ENCODE peak calls at places on chromosomes 16 and 17, in nine cellular contexts. T is dorsolateral prefrontal cortex; Y is cardiac muscle cell; C is CD8-positive, alpha-beta T cell; J is stomach; D is AG04449; I is hepatocyte; M is esophagus squamous epithelium; F is BE2C. B is an unnamed sample.

GRCh38 chr17:17515921-17516295 is 19.7 kb upstream of the RASD1 start:
- DNase-seq in Y (peak), F (no peak), T (no peak), J (no peak), C (no peak), D (peak), I (no peak), M (no peak), B (no peak)

GRCh38 chr17:9658593-9659211 is 13.4 kb downstream of the USP43 start:
- DNase-seq in F (no peak), C (no peak), Y (peak), M (no peak), I (peak), T (no peak), D (no peak), J (no peak), B (no peak)

GRCh38 chr16:22683258-22683657 is 130.7 kb upstream of the HS3ST2 start:
- DNase-seq in D (no peak), M (no peak), J (no peak), Y (no peak), T (no peak), F (no peak), I (no peak), C (no peak), B (no peak)

GRCh38 chr17:69447726-69448125 is 33.2 kb downstream of the MAP2K6 start:
- DNase-seq in Y (no peak), F (no peak), I (no peak), D (no peak), T (no peak), C (no peak), J (no peak), M (no peak), B (no peak)

GRCh38 chr16:66152841-66153525 is 213.5 kb upstream of the CDH5 start:
- DNase-seq in F (no peak), Y (peak), C (no peak), I (no peak), M (no peak), T (no peak), J (no peak), D (peak), B (peak)

GRCh38 chr17:45299311-45299710 is 17.5 kb downstream of the MAP3K14 start:
- DNase-seq in T (no peak), Y (no peak), J (no peak), C (no peak), I (peak), D (no peak), M (no peak), F (peak), B (peak)

GRCh38 chr17:75010683-75011406 is 1.6 kb upstream of the MRPL58 start:
- DNase-seq in Y (peak), J (peak), M (no peak), C (no peak), D (no peak), T (peak), F (peak), I (peak), B (no peak)

GRCh38 chr16:49749816-49750215 is 106.1 kb downstream of the ZNF423 start:
- DNase-seq in J (no peak), C (no peak), Y (no peak), D (no peak), T (no peak), F (no peak), M (no peak), I (no peak), B (no peak)

GRCh38 chr16:89841275-89841674 is 13.0 kb downstream of the SPIRE2 start:
- DNase-seq in Y (no peak), M (no peak), F (no peak), D (no peak), J (no peak), T (no peak), C (peak), I (no peak), B (peak)

GRCh38 chr17:34166394-34166793 is 88.7 kb upstream of the CCL2 start:
- DNase-seq in F (no peak), J (no peak), I (no peak), Y (no peak), M (no peak), D (no peak), C (no peak), T (no peak), B (no peak)

GRCh38 chr16:57528499-57529323 is 7.7 kb downstream of the CCDC102A start:
- DNase-seq in C (no peak), M (no peak), D (no peak), J (peak), F (peak), Y (no peak), I (peak), T (peak), B (no peak)

GRCh38 chr16:87046235-87046634 is 271.0 kb downstream of the C16orf95 start:
- DNase-seq in Y (no peak), C (no peak), T (no peak), D (no peak), J (no peak), M (no peak), F (no peak), I (no peak), B (no peak)

GRCh38 chr17:38750044-38750311 is 1.8 kb upstream of the PCGF2 start:
- DNase-seq in J (no peak), F (no peak), C (no peak), I (no peak), Y (no peak), D (no peak), T (no peak), M (no peak), B (no peak)

GRCh38 chr17:79713391-79713790 is 17.4 kb upstream of the ENPP7 start:
- DNase-seq in F (no peak), T (no peak), Y (no peak), D (no peak), C (no peak), M (no peak), J (no peak), I (no peak), B (no peak)

GRCh38 chr16:55835578-55835977 is 2.7 kb upstream of the CES1 start:
- DNase-seq in J (no peak), D (no peak), M (no peak), T (no peak), I (peak), F (peak), Y (peak), C (no peak), B (no peak)

GRCh38 chr17:78142113-78142861 is 3.9 kb upstream of the C17orf99 start:
- DNase-seq in F (no peak), J (peak), T (no peak), D (no peak), Y (no peak), C (no peak), M (no peak), I (peak), B (no peak)

GRCh38 chr17:78144736-78145641 is 1.2 kb upstream of the C17orf99 start:
- DNase-seq in F (peak), M (no peak), C (no peak), T (peak), I (no peak), J (peak), Y (peak), D (no peak), B (no peak)

GRCh38 chr17:78146471-78146869 is 285 bp downstream of the C17orf99 start:
- DNase-seq in Y (no peak), T (no peak), I (no peak), D (no peak), F (no peak), M (no peak), C (no peak), J (no peak), B (no peak)

GRCh38 chr17:78143214-78144145 is 2.7 kb upstream of the C17orf99 start:
- DNase-seq in D (no peak), Y (no peak), F (no peak), T (no peak), C (no peak), I (no peak), M (no peak), J (no peak), B (no peak)

DNA sequence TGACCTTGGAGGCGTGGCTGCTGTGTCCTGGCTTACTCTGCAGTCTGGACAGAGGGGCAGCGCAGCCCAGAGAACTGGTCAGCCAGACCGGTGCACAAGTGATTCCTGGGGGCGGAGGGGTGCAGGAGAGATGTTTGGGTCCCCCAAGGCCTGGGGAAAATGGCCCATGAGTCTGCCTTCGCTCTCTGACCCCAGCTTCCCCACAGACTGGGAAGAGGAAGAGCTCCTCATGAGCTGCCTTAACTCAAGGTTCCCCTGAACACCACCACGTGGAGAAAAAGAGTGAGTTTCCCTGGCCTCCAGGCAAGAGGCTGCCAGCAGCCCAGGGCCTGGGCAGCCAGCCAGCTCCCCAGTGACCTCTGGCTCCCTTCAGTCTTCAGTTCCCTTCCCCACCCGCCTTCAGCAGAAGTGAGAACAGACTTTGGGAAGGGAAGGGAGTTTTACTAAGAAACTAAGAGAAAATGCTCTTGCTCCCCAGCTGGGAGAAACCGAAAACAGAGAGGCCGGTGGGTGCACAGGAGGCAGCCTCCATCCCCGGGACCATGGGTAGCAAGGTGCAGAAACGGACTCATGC is 2.0 kb upstream of the C17orf99 start:
- DNase-seq in Y (peak), M (no peak), F (peak), C (no peak), I (peak), J (peak), D (no peak), T (peak), B (peak)
- H3K4me3 ChIP-seq in Y (no peak), M (no peak), F (no peak), C (no peak), I (no peak), J (no peak), D (no peak), T (no peak), B (no peak)

DNA sequence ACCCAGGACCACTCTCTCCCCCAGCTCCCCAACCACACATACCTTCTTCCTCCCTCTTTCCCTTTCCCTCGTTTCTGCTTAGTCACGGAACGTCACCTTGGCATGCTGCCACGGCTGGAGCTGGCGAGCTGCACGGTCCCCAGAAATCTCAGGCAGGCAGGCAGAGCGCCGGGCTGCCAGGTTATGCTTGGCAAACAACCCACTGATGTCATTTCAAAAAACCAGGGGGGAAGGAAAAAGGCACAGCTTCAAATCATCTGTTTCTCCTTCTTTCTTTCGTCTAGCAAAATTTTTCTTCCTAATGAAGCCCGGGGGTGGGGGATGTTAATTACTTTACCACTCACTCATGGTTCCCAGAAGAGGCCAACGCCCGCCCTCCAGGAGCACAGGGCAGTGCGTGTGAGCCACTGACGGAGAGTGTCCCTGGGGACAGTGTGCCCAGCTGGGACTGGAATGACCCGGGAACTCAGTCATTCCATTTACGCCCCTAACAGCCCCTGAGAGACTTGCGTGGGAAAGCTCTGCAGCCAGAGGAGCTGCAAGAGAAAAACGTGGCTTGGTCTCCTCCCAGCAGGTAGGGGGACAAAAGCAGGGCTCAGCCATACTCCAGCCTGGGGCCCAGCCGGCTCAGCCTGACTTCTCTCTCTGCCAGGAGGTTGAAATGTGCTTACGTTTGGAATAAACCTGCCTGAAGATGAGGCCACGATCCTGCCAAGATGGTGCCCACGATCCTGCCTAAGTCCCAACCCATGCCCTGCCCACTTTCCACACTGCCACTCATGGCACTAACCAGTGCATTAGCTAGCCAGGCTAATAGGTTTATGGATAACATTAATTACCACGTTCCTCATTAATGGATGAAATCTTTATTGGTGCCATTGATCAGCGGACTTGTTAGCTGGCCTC is 198.9 kb downstream of the ZFHX3 start:
- DNase-seq in J (peak), M (no peak), Y (peak), D (peak), C (no peak), I (peak), T (peak), F (peak), B (no peak)
- TF ChIP-seq CTCF in J (no peak), M (no peak), Y (no peak), D (no peak), C (no peak), I (no peak), T (no peak), F (peak), B (no peak)

DNA sequence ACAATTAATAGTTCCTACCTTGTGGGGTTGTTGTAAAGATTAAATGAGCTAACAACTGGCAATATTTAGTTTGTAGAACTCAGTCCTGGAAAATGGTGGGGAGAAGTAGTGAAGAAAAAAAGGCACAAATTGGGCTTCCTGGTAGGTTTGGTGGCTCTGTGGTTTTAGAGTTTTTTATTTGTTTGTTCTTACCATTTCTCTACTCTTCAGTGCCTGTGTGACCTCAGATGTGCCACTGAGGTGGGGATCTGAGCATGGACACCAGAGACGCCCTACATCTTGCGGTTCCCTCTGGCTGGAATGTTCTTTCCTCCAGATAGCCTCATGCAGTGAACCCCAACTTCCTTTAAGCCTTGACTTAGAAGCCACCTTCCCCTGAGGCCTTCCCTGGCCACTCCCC is 7.7 kb downstream of the ZBTB4 start:
- DNase-seq in D (no peak), J (no peak), C (no peak), T (no peak), Y (no peak), I (no peak), F (no peak), M (no peak), B (no peak)
- H3K4me3 ChIP-seq in D (no peak), J (no peak), C (no peak), T (no peak), Y (no peak), I (no peak), F (no peak), M (no peak), B (no peak)

GRCh38 chr16:47586121-47586520 is 125.0 kb downstream of the PHKB start:
- DNase-seq in J (no peak), D (no peak), I (no peak), M (no peak), T (no peak), C (no peak), Y (no peak), F (no peak), B (no peak)
- TF ChIP-seq CTCF in J (no peak), D (no peak), I (no peak), M (no peak), T (no peak), C (no peak), Y (no peak), F (no peak), B (no peak)

B was measured in GM12865.